ENCODE peak calls at places on chromosomes 16 and 17, in six cellular contexts. One of them, this sample, is unnamed.

GRCh38 chr17:65345261-65346060 is 208.3 kb downstream of the RGS9 start:
- DNase-seq in cardiac fibroblast: peak
- DNase-seq in PC-3: no peak
- DNase-seq in activated CD8-positive, alpha-beta T cell treated with anti-CD3 and anti-CD28 coated beads for 36 hours: peak
- DNase-seq in choroid plexus epithelial cell: peak
- DNase-seq in GM12892: no peak
- DNase-seq in this sample: no peak

GRCh38 chr16:75621170-75621477 is 2.0 kb downstream of the ADAT1 start:
- DNase-seq in PC-3: peak
- DNase-seq in choroid plexus epithelial cell: peak
- DNase-seq in activated CD8-positive, alpha-beta T cell treated with anti-CD3 and anti-CD28 coated beads for 36 hours: no peak
- DNase-seq in GM12892: no peak
- DNase-seq in cardiac fibroblast: peak
- DNase-seq in this sample: peak

GRCh38 chr17:80862978-80863377 is 128.7 kb upstream of the CHMP6 start:
- DNase-seq in activated CD8-positive, alpha-beta T cell treated with anti-CD3 and anti-CD28 coated beads for 36 hours: no peak
- DNase-seq in choroid plexus epithelial cell: no peak
- DNase-seq in PC-3: no peak
- DNase-seq in cardiac fibroblast: no peak
- DNase-seq in GM12892: no peak
- DNase-seq in this sample: no peak

GRCh38 chr17:36608794-36609497 is 7.6 kb downstream of the MRM1 start:
- DNase-seq in cardiac fibroblast: peak
- DNase-seq in activated CD8-positive, alpha-beta T cell treated with anti-CD3 and anti-CD28 coated beads for 36 hours: no peak
- DNase-seq in choroid plexus epithelial cell: peak
- DNase-seq in PC-3: peak
- DNase-seq in GM12892: no peak
- DNase-seq in this sample: peak

GRCh38 chr16:52863000-52863399 is 189.7 kb downstream of the CHD9NB start:
- DNase-seq in PC-3: no peak
- DNase-seq in activated CD8-positive, alpha-beta T cell treated with anti-CD3 and anti-CD28 coated beads for 36 hours: no peak
- DNase-seq in GM12892: no peak
- DNase-seq in cardiac fibroblast: no peak
- DNase-seq in choroid plexus epithelial cell: no peak
- DNase-seq in this sample: no peak

GRCh38 chr17:2396568-2397246 is 4.2 kb downstream of the MNT start:
- DNase-seq in choroid plexus epithelial cell: peak
- DNase-seq in PC-3: peak
- DNase-seq in activated CD8-positive, alpha-beta T cell treated with anti-CD3 and anti-CD28 coated beads for 36 hours: peak
- DNase-seq in cardiac fibroblast: peak
- DNase-seq in GM12892: no peak
- DNase-seq in this sample: peak

GRCh38 chr16:71878911-71879310 is 5.1 kb downstream of the ZNF821 start:
- DNase-seq in cardiac fibroblast: no peak
- DNase-seq in PC-3: no peak
- DNase-seq in GM12892: no peak
- DNase-seq in choroid plexus epithelial cell: no peak
- DNase-seq in activated CD8-positive, alpha-beta T cell treated with anti-CD3 and anti-CD28 coated beads for 36 hours: no peak
- DNase-seq in this sample: no peak

GRCh38 chr16:200388-200787 is 20.1 kb downstream of the HBQ1 start:
- DNase-seq in PC-3: peak
- DNase-seq in cardiac fibroblast: peak
- DNase-seq in choroid plexus epithelial cell: peak
- DNase-seq in activated CD8-positive, alpha-beta T cell treated with anti-CD3 and anti-CD28 coated beads for 36 hours: no peak
- DNase-seq in GM12892: no peak
- DNase-seq in this sample: peak

GRCh38 chr16:67198238-67198734 is 645 bp upstream of the ELMO3 start:
- DNase-seq in GM12892: no peak
- DNase-seq in choroid plexus epithelial cell: no peak
- DNase-seq in activated CD8-positive, alpha-beta T cell treated with anti-CD3 and anti-CD28 coated beads for 36 hours: peak
- DNase-seq in PC-3: peak
- DNase-seq in cardiac fibroblast: peak
- DNase-seq in this sample: no peak

GRCh38 chr17:21176996-21177395 is 37.0 kb downstream of the TMEM11 start:
- DNase-seq in GM12892: no peak
- DNase-seq in cardiac fibroblast: no peak
- DNase-seq in choroid plexus epithelial cell: no peak
- DNase-seq in activated CD8-positive, alpha-beta T cell treated with anti-CD3 and anti-CD28 coated beads for 36 hours: no peak
- DNase-seq in PC-3: no peak
- DNase-seq in this sample: no peak

GRCh38 chr16:27550582-27550920 is 607 bp downstream of the KATNIP start:
- DNase-seq in activated CD8-positive, alpha-beta T cell treated with anti-CD3 and anti-CD28 coated beads for 36 hours: no peak
- DNase-seq in cardiac fibroblast: no peak
- DNase-seq in GM12892: no peak
- DNase-seq in PC-3: no peak
- DNase-seq in choroid plexus epithelial cell: no peak
- DNase-seq in this sample: no peak

GRCh38 chr17:40705567-40705966 is 2.0 kb upstream of the KRT24 start:
- DNase-seq in cardiac fibroblast: no peak
- DNase-seq in activated CD8-positive, alpha-beta T cell treated with anti-CD3 and anti-CD28 coated beads for 36 hours: no peak
- DNase-seq in GM12892: no peak
- DNase-seq in PC-3: no peak
- DNase-seq in choroid plexus epithelial cell: no peak
- DNase-seq in this sample: no peak

This sample was measured in RKO.